ENCODE peak calls at places on chromosomes 6 and 20, in four cellular contexts. B is stimulated activated CD4-positive, alpha-beta T cell treated with anti-CD3 and anti-CD28 coated beads, Interleukin-12 subunit alpha, Interleukin-12 subunit beta, amount 100 ng/mL, for 4 hours; W is SK-N-DZ; E is kidney tubule cell. V is an unnamed sample.

GRCh38 chr6:27795697-27796494 is 116.3 kb downstream of the OR2B2 start:
- DNase-seq in W (peak; percentile 82), E (peak; percentile 92), B (peak; percentile 30), V (peak; percentile 75)

GRCh38 chr6:6975395-6976111 is 132.2 kb upstream of the RREB1 start:
- DNase-seq in B (no peak), E (no peak), W (no peak), V (peak; percentile 31)

GRCh38 chr20:21503345-21503744 is 10.5 kb downstream of the NKX2-2 start:
- DNase-seq in B (no peak), W (no peak), E (peak; percentile 70), V (no peak)

GRCh38 chr6:89289710-89290109 is 25.4 kb downstream of the GABRR2 start:
- DNase-seq in E (no peak), B (no peak), W (no peak), V (no peak)

GRCh38 chr20:32456869-32457421 is 98.8 kb downstream of the ASXL1 start:
- DNase-seq in B (no peak), E (peak; percentile 71), W (peak; percentile 95), V (peak; percentile 58)

GRCh38 chr20:3404402-3404801 is 3.1 kb downstream of the DNAAF9 start:
- DNase-seq in W (no peak), B (no peak), E (no peak), V (no peak)

GRCh38 chr6:158756977-158757752 is 62.0 kb downstream of the EZR start:
- DNase-seq in E (no peak), B (no peak), W (no peak), V (no peak)

GRCh38 chr6:28413681-28414080 is 14.1 kb upstream of the ZSCAN12 start:
- DNase-seq in W (no peak), B (no peak), E (no peak), V (no peak)

GRCh38 chr20:34579191-34579661 is 20.7 kb downstream of the MAP1LC3A start:
- DNase-seq in W (no peak), B (no peak), E (peak; percentile 85), V (no peak)

GRCh38 chr20:37573626-37574198 is 46.0 kb upstream of the BLCAP start:
- DNase-seq in E (no peak), W (no peak), B (no peak), V (no peak)

GRCh38 chr6:166707045-166707444 is 80.0 kb upstream of the RPS6KA2 start:
- DNase-seq in B (no peak), W (peak; percentile 30), E (peak; percentile 68), V (peak; percentile 78)

GRCh38 chr20:38893485-38894090 is 32.6 kb upstream of the FAM83D start:
- DNase-seq in W (peak; percentile 85), B (peak; percentile 81), E (peak; percentile 50), V (peak; percentile 66)

GRCh38 chr6:113824863-113825262 is 32.3 kb upstream of the MARCKS start:
- DNase-seq in E (no peak), W (no peak), B (no peak), V (no peak)

GRCh38 chr6:112946051-112946450 is 598.9 kb downstream of the RFPL4B start:
- DNase-seq in W (no peak), E (no peak), B (no peak), V (no peak)

GRCh38 chr20:4748847-4749246 is 27.1 kb downstream of the PRND start:
- DNase-seq in W (no peak), E (no peak), B (no peak), V (no peak)

V was measured in NCI-H1092 treated with DMSO at 0.1 percent for 48 hours.